ENCODE peak calls at places on chromosomes 12 and 14, in six cellular contexts. H, Y, A, V, D and W are unnamed samples.

GRCh38 chr12:119630223-119630781 is 36.7 kb downstream of the TMEM233 start:
- DNase-seq in H (no peak), D (no peak), A (no peak), V (no peak), Y (no peak), W (no peak)

GRCh38 chr14:75711796-75712211 is 50.8 kb downstream of the TTLL5 start:
- DNase-seq in A (peak), Y (peak), H (peak), D (no peak), V (peak), W (peak)

GRCh38 chr14:47833006-47833405 is 157.6 kb upstream of the MDGA2 start:
- DNase-seq in D (no peak), A (no peak), V (no peak), Y (no peak), H (no peak), W (no peak)

GRCh38 chr14:82009993-82010392 is 476.3 kb upstream of the SEL1L start:
- DNase-seq in A (no peak), H (no peak), Y (no peak), V (no peak), D (no peak), W (no peak)

GRCh38 chr12:108640802-108641445 is 7.2 kb upstream of the SELPLG start:
- DNase-seq in A (no peak), D (peak), Y (peak), H (no peak), V (no peak), W (no peak)

GRCh38 chr14:53441789-53442188 is 288.7 kb upstream of the DDHD1 start:
- DNase-seq in A (no peak), V (no peak), Y (no peak), D (no peak), H (no peak), W (no peak)

GRCh38 chr12:27177716-27178115 is 66.4 kb upstream of the STK38L start:
- DNase-seq in A (no peak), V (peak), D (no peak), Y (peak), H (no peak), W (peak)

GRCh38 chr12:56469007-56469930 is 891 bp downstream of the SPRYD4 start:
- DNase-seq in D (peak), A (no peak), Y (no peak), H (peak), V (no peak), W (no peak)

GRCh38 chr12:26239508-26240328 is 44.3 kb downstream of the SSPN start:
- DNase-seq in D (no peak), Y (peak), V (peak), H (peak), A (no peak), W (peak)

GRCh38 chr12:111438501-111438900 is 32.8 kb downstream of the SH2B3 start:
- DNase-seq in D (peak), H (no peak), Y (peak), A (peak), V (no peak), W (peak)

GRCh38 chr14:102138935-102139247 is 806 bp upstream of the WDR20 start:
- DNase-seq in Y (no peak), V (no peak), H (no peak), A (no peak), D (no peak), W (peak)

GRCh38 chr14:99009875-99010274 is 262.1 kb downstream of the BCL11B start:
- DNase-seq in Y (no peak), D (no peak), H (no peak), A (no peak), V (no peak), W (no peak)

GRCh38 chr12:76878045-76878898 is 547 bp downstream of the CSRP2 start:
- DNase-seq in Y (peak), V (peak), H (peak), A (peak), D (peak), W (peak)

GRCh38 chr14:91669867-91670266 is 62.0 kb downstream of the CATSPERB start:
- DNase-seq in Y (no peak), H (no peak), A (no peak), D (no peak), V (no peak), W (no peak)

GRCh38 chr12:8030189-8030588 is 2.3 kb upstream of the FOXJ2 start:
- DNase-seq in D (no peak), Y (no peak), H (no peak), V (no peak), A (no peak), W (no peak)

GRCh38 chr14:90580381-90581335 is 183.8 kb downstream of the CALM1 start:
- DNase-seq in H (no peak), D (no peak), A (peak), Y (no peak), V (no peak), W (no peak)

GRCh38 chr12:96343347-96343954 is 56.8 kb downstream of the CDK17 start:
- DNase-seq in V (no peak), D (peak), H (no peak), Y (peak), A (no peak), W (no peak)

GRCh38 chr12:53976172-53976822 is 1.5 kb upstream of the HOTAIR start:
- DNase-seq in V (no peak), H (peak), A (no peak), D (no peak), Y (no peak), W (no peak)
- TF ChIP-seq CTCF in V (no peak), H (no peak), A (no peak), D (no peak), Y (no peak), W (no peak)

DNA sequence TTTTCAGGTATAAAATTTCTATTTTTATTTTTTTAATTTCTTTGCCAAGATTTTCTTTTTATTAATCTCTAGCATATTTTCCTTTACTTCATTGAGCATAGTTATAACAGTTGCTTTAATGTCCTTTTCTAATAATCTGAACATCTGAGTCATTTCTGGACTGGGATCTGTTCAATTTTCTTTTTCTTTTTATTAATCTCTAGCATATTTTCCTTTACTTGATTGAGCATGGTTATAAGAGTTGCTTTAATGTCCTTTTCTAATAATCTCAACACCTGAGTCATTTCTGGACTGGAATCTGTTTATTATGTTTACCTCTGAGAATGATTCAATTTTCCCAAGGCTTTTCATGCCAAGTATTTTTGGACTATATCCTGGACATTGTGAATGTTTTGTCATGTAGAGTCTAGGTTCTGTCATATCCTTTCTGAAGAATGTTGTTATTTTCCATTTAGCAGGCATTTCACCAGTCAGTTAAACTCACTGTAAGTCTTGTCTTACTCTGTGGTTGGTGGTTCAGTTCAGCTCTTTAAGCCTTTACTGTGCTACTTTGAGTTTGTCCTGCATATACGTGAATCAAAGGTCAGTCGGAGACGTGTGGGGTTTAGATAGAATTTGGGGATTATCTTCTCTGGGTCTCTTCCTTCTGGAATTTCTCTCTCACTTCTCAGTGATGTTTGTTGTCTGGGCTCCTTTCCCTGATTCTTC is 20.3 kb downstream of the TTC6 start:
- DNase-seq in D (no peak), A (no peak), H (no peak), V (no peak), Y (no peak), W (no peak)
- H3K27ac ChIP-seq in D (no peak), A (no peak), H (no peak), V (no peak), Y (no peak), W (no peak)

GRCh38 chr14:105913221-105913620 is 386.8 kb downstream of the TMEM121 start:
- DNase-seq in H (peak), A (no peak), D (no peak), V (no peak), Y (no peak), W (no peak)
- TF ChIP-seq CTCF in H (no peak), A (no peak), D (no peak), V (no peak), Y (no peak), W (no peak)

DNA sequence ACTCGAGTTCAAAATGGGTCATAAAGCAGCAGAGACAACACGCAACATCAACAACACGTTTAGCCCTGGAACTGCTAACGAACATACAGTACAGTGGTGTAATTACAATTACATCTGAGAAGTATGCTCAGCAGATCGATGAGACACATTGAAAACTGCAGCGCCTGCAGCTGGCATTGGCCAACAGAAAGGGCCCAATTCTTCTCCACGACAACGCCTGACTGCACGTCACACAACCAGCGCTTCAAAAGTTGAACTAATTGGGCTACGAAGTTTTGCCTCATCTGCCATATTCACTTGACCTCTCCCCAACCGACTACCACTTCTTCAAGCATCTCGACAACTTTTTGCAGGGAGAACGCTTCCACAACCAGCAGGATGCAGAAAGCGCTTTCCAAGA is 145.6 kb downstream of the SCARB1 start:
- DNase-seq in D (no peak), Y (no peak), A (no peak), V (no peak), H (no peak), W (no peak)
- H3K27ac ChIP-seq in D (no peak), Y (no peak), A (no peak), V (no peak), H (no peak), W (no peak)

DNA sequence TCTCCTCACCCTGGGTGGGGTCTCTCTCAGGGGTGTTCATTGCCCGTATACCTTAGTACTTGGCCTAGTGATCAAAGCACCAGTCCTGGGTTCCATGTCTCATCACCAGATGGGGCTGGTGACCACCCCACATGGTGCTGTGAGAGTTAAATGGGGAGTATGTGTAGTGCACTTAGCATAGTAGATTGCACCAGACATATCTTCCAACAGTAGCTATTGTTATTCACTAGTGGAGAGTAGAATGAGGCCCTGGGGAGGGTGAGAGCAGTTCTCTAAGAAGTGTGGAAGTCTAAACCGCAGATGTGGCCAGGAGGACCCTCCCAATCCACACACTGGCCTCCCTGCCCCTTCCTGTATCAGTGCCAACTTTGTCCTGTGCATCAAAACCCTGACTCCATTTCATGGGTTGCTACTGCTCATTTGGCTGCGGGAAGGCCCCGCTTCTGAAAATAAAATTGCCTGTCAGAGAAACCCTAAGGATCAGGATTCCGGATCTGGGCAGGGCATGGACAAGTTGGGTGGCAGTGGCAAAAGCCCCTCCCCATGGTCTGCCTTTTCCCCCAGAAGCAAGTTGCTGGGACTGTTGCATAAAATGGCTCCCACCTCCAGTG is 4.4 kb downstream of the CD9 start:
- DNase-seq in H (no peak), V (no peak), Y (no peak), D (peak), A (no peak), W (no peak)
- TF ChIP-seq CTCF in H (no peak), V (no peak), Y (no peak), D (peak), A (no peak), W (no peak)